ENCODE peak calls at places on chromosome 1, in six cellular contexts. One of them, this sample, is unnamed.

GRCh38 chr1:221458430-221459156 is 283.3 kb downstream of the DUSP10 start:
- DNase-seq in left ventricle myocardium inferior: no peak
- DNase-seq in mucosa of descending colon: no peak
- DNase-seq in body of pancreas: no peak
- DNase-seq in heart right ventricle: no peak
- DNase-seq in keratinocyte: no peak
- DNase-seq in this sample: peak

GRCh38 chr1:33097762-33098161 is 16.8 kb downstream of the AZIN2 start:
- DNase-seq in left ventricle myocardium inferior: no peak
- DNase-seq in mucosa of descending colon: no peak
- DNase-seq in body of pancreas: no peak
- DNase-seq in heart right ventricle: no peak
- DNase-seq in keratinocyte: no peak
- DNase-seq in this sample: no peak

GRCh38 chr1:198497326-198498220 is 42.9 kb downstream of the ATP6V1G3 start:
- DNase-seq in left ventricle myocardium inferior: no peak
- DNase-seq in mucosa of descending colon: no peak
- DNase-seq in body of pancreas: no peak
- DNase-seq in heart right ventricle: peak
- DNase-seq in keratinocyte: no peak
- DNase-seq in this sample: no peak

GRCh38 chr1:183164350-183164749 is 21.7 kb upstream of the LAMC2 start:
- DNase-seq in left ventricle myocardium inferior: no peak
- DNase-seq in mucosa of descending colon: no peak
- DNase-seq in body of pancreas: no peak
- DNase-seq in heart right ventricle: no peak
- DNase-seq in keratinocyte: peak
- DNase-seq in this sample: peak

GRCh38 chr1:45272943-45273342 is 53.8 kb upstream of the HPDL start:
- DNase-seq in left ventricle myocardium inferior: no peak
- DNase-seq in mucosa of descending colon: no peak
- DNase-seq in body of pancreas: no peak
- DNase-seq in heart right ventricle: no peak
- DNase-seq in keratinocyte: no peak
- DNase-seq in this sample: no peak

GRCh38 chr1:215146252-215146975 is 63.9 kb downstream of the KCNK2 start:
- DNase-seq in left ventricle myocardium inferior: no peak
- DNase-seq in mucosa of descending colon: peak
- DNase-seq in body of pancreas: peak
- DNase-seq in heart right ventricle: no peak
- DNase-seq in keratinocyte: no peak
- DNase-seq in this sample: peak

GRCh38 chr1:12152106-12152891 is 14.5 kb upstream of the TNFRSF1B start:
- DNase-seq in left ventricle myocardium inferior: no peak
- DNase-seq in mucosa of descending colon: no peak
- DNase-seq in body of pancreas: no peak
- DNase-seq in heart right ventricle: no peak
- DNase-seq in keratinocyte: no peak
- DNase-seq in this sample: no peak

GRCh38 chr1:243745361-243745760 is 104.7 kb downstream of the AKT3 start:
- DNase-seq in left ventricle myocardium inferior: no peak
- DNase-seq in mucosa of descending colon: no peak
- DNase-seq in body of pancreas: no peak
- DNase-seq in heart right ventricle: no peak
- DNase-seq in keratinocyte: no peak
- DNase-seq in this sample: no peak

GRCh38 chr1:62194651-62195282 is at the start of gene L1TD1:
- DNase-seq in left ventricle myocardium inferior: no peak
- DNase-seq in mucosa of descending colon: peak
- DNase-seq in body of pancreas: no peak
- DNase-seq in heart right ventricle: no peak
- DNase-seq in keratinocyte: no peak
- DNase-seq in this sample: no peak

GRCh38 chr1:52636701-52637695 is 4.0 kb downstream of the SHISAL2A start:
- DNase-seq in left ventricle myocardium inferior: no peak
- DNase-seq in mucosa of descending colon: peak
- DNase-seq in body of pancreas: peak
- DNase-seq in heart right ventricle: no peak
- DNase-seq in keratinocyte: no peak
- DNase-seq in this sample: no peak

DNA sequence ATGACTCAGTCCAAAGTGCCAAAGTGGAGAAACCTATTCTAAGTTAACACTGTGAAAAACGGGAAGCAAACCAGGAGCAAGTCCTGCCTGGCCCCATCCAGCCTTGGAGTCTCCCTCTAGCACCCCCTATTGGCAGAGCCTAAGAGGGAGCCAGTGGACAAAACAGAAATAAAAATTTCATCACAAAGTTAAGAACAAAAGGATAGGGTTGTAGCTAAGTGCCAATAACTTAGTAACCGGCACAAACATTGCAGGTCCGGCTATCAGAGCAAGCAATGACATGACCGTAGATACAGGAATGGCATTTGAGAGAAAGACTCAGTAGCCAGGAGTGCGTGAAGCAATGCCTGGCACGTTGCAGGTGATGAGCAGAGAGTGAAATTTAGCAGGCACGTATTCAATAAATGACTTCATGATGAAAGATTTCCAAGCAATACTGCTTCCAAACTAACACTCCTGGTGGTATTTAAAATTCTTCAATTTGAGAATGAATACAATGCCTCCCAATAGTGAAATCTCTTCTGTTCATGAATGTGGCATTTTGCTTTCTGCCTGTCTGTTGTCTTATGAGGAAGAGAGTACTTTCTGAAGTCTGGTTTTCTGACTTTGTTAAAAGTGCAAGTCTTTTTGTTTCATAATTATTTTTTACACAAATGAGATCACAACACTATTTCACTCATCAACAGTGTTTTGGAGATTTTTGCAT is 391.0 kb downstream of the OMA1 start:
- DNase-seq in left ventricle myocardium inferior: peak
- DNase-seq in mucosa of descending colon: no peak
- DNase-seq in body of pancreas: no peak
- DNase-seq in heart right ventricle: peak
- DNase-seq in keratinocyte: no peak
- DNase-seq in this sample: no peak
- TF ChIP-seq CTCF in left ventricle myocardium inferior: peak
- TF ChIP-seq CTCF in mucosa of descending colon: no peak
- TF ChIP-seq CTCF in body of pancreas: no peak
- TF ChIP-seq CTCF in heart right ventricle: peak
- TF ChIP-seq CTCF in keratinocyte: peak
- TF ChIP-seq CTCF in this sample: peak

GRCh38 chr1:87176514-87176913 is 152.2 kb upstream of the LMO4 start:
- DNase-seq in left ventricle myocardium inferior: no peak
- DNase-seq in mucosa of descending colon: no peak
- DNase-seq in body of pancreas: no peak
- DNase-seq in heart right ventricle: no peak
- DNase-seq in keratinocyte: no peak
- DNase-seq in this sample: no peak
- H3K4me3 ChIP-seq in left ventricle myocardium inferior: no peak
- H3K4me3 ChIP-seq in mucosa of descending colon: no peak
- H3K4me3 ChIP-seq in body of pancreas: no peak
- H3K4me3 ChIP-seq in heart right ventricle: no peak
- H3K4me3 ChIP-seq in keratinocyte: no peak
- H3K4me3 ChIP-seq in this sample: no peak

GRCh38 chr1:26190373-26190987 is at the start of gene CATSPER4:
- DNase-seq in left ventricle myocardium inferior: no peak
- DNase-seq in mucosa of descending colon: no peak
- DNase-seq in body of pancreas: peak
- DNase-seq in heart right ventricle: no peak
- DNase-seq in keratinocyte: no peak
- DNase-seq in this sample: no peak
- TF ChIP-seq CTCF in left ventricle myocardium inferior: peak
- TF ChIP-seq CTCF in mucosa of descending colon: no peak
- TF ChIP-seq CTCF in body of pancreas: peak
- TF ChIP-seq CTCF in heart right ventricle: peak
- TF ChIP-seq CTCF in keratinocyte: no peak
- TF ChIP-seq CTCF in this sample: peak

GRCh38 chr1:26960625-26960966 is 328 bp upstream of the KDF1 start:
- DNase-seq in left ventricle myocardium inferior: no peak
- DNase-seq in mucosa of descending colon: no peak
- DNase-seq in body of pancreas: no peak
- DNase-seq in heart right ventricle: no peak
- DNase-seq in keratinocyte: no peak
- DNase-seq in this sample: no peak
- H3K4me3 ChIP-seq in left ventricle myocardium inferior: peak
- H3K4me3 ChIP-seq in mucosa of descending colon: peak
- H3K4me3 ChIP-seq in body of pancreas: peak
- H3K4me3 ChIP-seq in heart right ventricle: peak
- H3K4me3 ChIP-seq in keratinocyte: peak
- H3K4me3 ChIP-seq in this sample: peak

GRCh38 chr1:23977854-23978191 is 2.3 kb downstream of the SRSF10 start:
- DNase-seq in left ventricle myocardium inferior: no peak
- DNase-seq in mucosa of descending colon: no peak
- DNase-seq in body of pancreas: no peak
- DNase-seq in heart right ventricle: no peak
- DNase-seq in keratinocyte: no peak
- DNase-seq in this sample: no peak

GRCh38 chr1:23980725-23981063 is 567 bp upstream of the SRSF10 start:
- DNase-seq in left ventricle myocardium inferior: no peak
- DNase-seq in mucosa of descending colon: peak
- DNase-seq in body of pancreas: no peak
- DNase-seq in heart right ventricle: no peak
- DNase-seq in keratinocyte: no peak
- DNase-seq in this sample: no peak

GRCh38 chr1:23978825-23979224 is 1.3 kb downstream of the SRSF10 start:
- DNase-seq in left ventricle myocardium inferior: no peak
- DNase-seq in mucosa of descending colon: no peak
- DNase-seq in body of pancreas: no peak
- DNase-seq in heart right ventricle: no peak
- DNase-seq in keratinocyte: no peak
- DNase-seq in this sample: no peak

GRCh38 chr1:23979387-23980005 is 631 bp downstream of the SRSF10 start:
- DNase-seq in left ventricle myocardium inferior: no peak
- DNase-seq in mucosa of descending colon: no peak
- DNase-seq in body of pancreas: no peak
- DNase-seq in heart right ventricle: no peak
- DNase-seq in keratinocyte: no peak
- DNase-seq in this sample: no peak

GRCh38 chr1:23980006-23980724 is at the start of gene SRSF10:
- DNase-seq in left ventricle myocardium inferior: peak
- DNase-seq in mucosa of descending colon: peak
- DNase-seq in body of pancreas: peak
- DNase-seq in heart right ventricle: peak
- DNase-seq in keratinocyte: peak
- DNase-seq in this sample: peak
- TF ChIP-seq CTCF in left ventricle myocardium inferior: peak
- TF ChIP-seq CTCF in mucosa of descending colon: no peak
- TF ChIP-seq CTCF in body of pancreas: peak
- TF ChIP-seq CTCF in heart right ventricle: peak
- TF ChIP-seq CTCF in keratinocyte: peak
- TF ChIP-seq CTCF in this sample: peak

This sample was measured in retinal pigment epithelial cell.